ENCODE peak calls at places on chromosomes 3 and 15, in eight cellular contexts. One of them, this sample, is unnamed.

GRCh38 chr3:107660316-107660976 is 137.7 kb downstream of the BBX start:
- DNase-seq in stimulated activated CD4-positive, alpha-beta T cell treated with anti-CD3 and anti-CD28 coated beads, Interleukin-2, amount 100 ng/mL, for 48 hours: no peak
- DNase-seq in activated T-helper 9 cell treated with anti-CD3 and anti-CD28 coated beads, Interleukin-2, amount 50 U/mL, for 16 hours: no peak
- DNase-seq in stimulated activated naive B cell treated with anti-CD40 and anti-IgM and Interleukin-4, amounts not matched to agents 10 μg/mL and 1 μg/mL and 100 μg/mL, for 72 hours: no peak
- DNase-seq in gastrocnemius medialis: no peak
- DNase-seq in fibroblast of villous mesenchyme: peak
- DNase-seq in T-helper 1 cell: no peak
- DNase-seq in CD8-positive, alpha-beta T cell: no peak
- DNase-seq in this sample: no peak

GRCh38 chr3:29486087-29486486 is 205.2 kb downstream of the RBMS3 start:
- DNase-seq in activated T-helper 9 cell treated with anti-CD3 and anti-CD28 coated beads, Interleukin-2, amount 50 U/mL, for 16 hours: no peak
- DNase-seq in stimulated activated CD4-positive, alpha-beta T cell treated with anti-CD3 and anti-CD28 coated beads, Interleukin-2, amount 100 ng/mL, for 48 hours: no peak
- DNase-seq in T-helper 1 cell: no peak
- DNase-seq in gastrocnemius medialis: no peak
- DNase-seq in CD8-positive, alpha-beta T cell: no peak
- DNase-seq in stimulated activated naive B cell treated with anti-CD40 and anti-IgM and Interleukin-4, amounts not matched to agents 10 μg/mL and 1 μg/mL and 100 μg/mL, for 72 hours: no peak
- DNase-seq in fibroblast of villous mesenchyme: peak
- DNase-seq in this sample: peak

GRCh38 chr15:71151061-71151460 is 35.8 kb downstream of the THSD4 start:
- DNase-seq in T-helper 1 cell: no peak
- DNase-seq in CD8-positive, alpha-beta T cell: no peak
- DNase-seq in activated T-helper 9 cell treated with anti-CD3 and anti-CD28 coated beads, Interleukin-2, amount 50 U/mL, for 16 hours: no peak
- DNase-seq in fibroblast of villous mesenchyme: no peak
- DNase-seq in stimulated activated naive B cell treated with anti-CD40 and anti-IgM and Interleukin-4, amounts not matched to agents 10 μg/mL and 1 μg/mL and 100 μg/mL, for 72 hours: no peak
- DNase-seq in stimulated activated CD4-positive, alpha-beta T cell treated with anti-CD3 and anti-CD28 coated beads, Interleukin-2, amount 100 ng/mL, for 48 hours: no peak
- DNase-seq in gastrocnemius medialis: no peak
- DNase-seq in this sample: no peak

GRCh38 chr3:142022381-142022780 is 127.0 kb downstream of the TFDP2 start:
- DNase-seq in CD8-positive, alpha-beta T cell: no peak
- DNase-seq in stimulated activated CD4-positive, alpha-beta T cell treated with anti-CD3 and anti-CD28 coated beads, Interleukin-2, amount 100 ng/mL, for 48 hours: no peak
- DNase-seq in activated T-helper 9 cell treated with anti-CD3 and anti-CD28 coated beads, Interleukin-2, amount 50 U/mL, for 16 hours: no peak
- DNase-seq in gastrocnemius medialis: no peak
- DNase-seq in fibroblast of villous mesenchyme: peak
- DNase-seq in stimulated activated naive B cell treated with anti-CD40 and anti-IgM and Interleukin-4, amounts not matched to agents 10 μg/mL and 1 μg/mL and 100 μg/mL, for 72 hours: no peak
- DNase-seq in T-helper 1 cell: no peak
- DNase-seq in this sample: no peak

GRCh38 chr15:40415226-40415625 is 9.6 kb downstream of the IVD start:
- DNase-seq in stimulated activated CD4-positive, alpha-beta T cell treated with anti-CD3 and anti-CD28 coated beads, Interleukin-2, amount 100 ng/mL, for 48 hours: no peak
- DNase-seq in CD8-positive, alpha-beta T cell: no peak
- DNase-seq in gastrocnemius medialis: no peak
- DNase-seq in fibroblast of villous mesenchyme: no peak
- DNase-seq in activated T-helper 9 cell treated with anti-CD3 and anti-CD28 coated beads, Interleukin-2, amount 50 U/mL, for 16 hours: no peak
- DNase-seq in stimulated activated naive B cell treated with anti-CD40 and anti-IgM and Interleukin-4, amounts not matched to agents 10 μg/mL and 1 μg/mL and 100 μg/mL, for 72 hours: no peak
- DNase-seq in T-helper 1 cell: no peak
- DNase-seq in this sample: no peak

GRCh38 chr3:52428151-52429005 is 16.5 kb downstream of the SEMA3G start:
- DNase-seq in stimulated activated naive B cell treated with anti-CD40 and anti-IgM and Interleukin-4, amounts not matched to agents 10 μg/mL and 1 μg/mL and 100 μg/mL, for 72 hours: no peak
- DNase-seq in activated T-helper 9 cell treated with anti-CD3 and anti-CD28 coated beads, Interleukin-2, amount 50 U/mL, for 16 hours: no peak
- DNase-seq in T-helper 1 cell: no peak
- DNase-seq in CD8-positive, alpha-beta T cell: peak
- DNase-seq in gastrocnemius medialis: peak
- DNase-seq in fibroblast of villous mesenchyme: peak
- DNase-seq in stimulated activated CD4-positive, alpha-beta T cell treated with anti-CD3 and anti-CD28 coated beads, Interleukin-2, amount 100 ng/mL, for 48 hours: peak
- DNase-seq in this sample: peak

GRCh38 chr3:97713634-97714033 is 50.9 kb upstream of the ARL6 start:
- DNase-seq in activated T-helper 9 cell treated with anti-CD3 and anti-CD28 coated beads, Interleukin-2, amount 50 U/mL, for 16 hours: no peak
- DNase-seq in T-helper 1 cell: no peak
- DNase-seq in fibroblast of villous mesenchyme: no peak
- DNase-seq in gastrocnemius medialis: no peak
- DNase-seq in stimulated activated CD4-positive, alpha-beta T cell treated with anti-CD3 and anti-CD28 coated beads, Interleukin-2, amount 100 ng/mL, for 48 hours: no peak
- DNase-seq in CD8-positive, alpha-beta T cell: no peak
- DNase-seq in stimulated activated naive B cell treated with anti-CD40 and anti-IgM and Interleukin-4, amounts not matched to agents 10 μg/mL and 1 μg/mL and 100 μg/mL, for 72 hours: no peak
- DNase-seq in this sample: no peak

GRCh38 chr3:195352895-195353488 is 82.0 kb upstream of the XXYLT1 start:
- DNase-seq in fibroblast of villous mesenchyme: peak
- DNase-seq in stimulated activated CD4-positive, alpha-beta T cell treated with anti-CD3 and anti-CD28 coated beads, Interleukin-2, amount 100 ng/mL, for 48 hours: no peak
- DNase-seq in stimulated activated naive B cell treated with anti-CD40 and anti-IgM and Interleukin-4, amounts not matched to agents 10 μg/mL and 1 μg/mL and 100 μg/mL, for 72 hours: no peak
- DNase-seq in CD8-positive, alpha-beta T cell: no peak
- DNase-seq in gastrocnemius medialis: no peak
- DNase-seq in T-helper 1 cell: no peak
- DNase-seq in activated T-helper 9 cell treated with anti-CD3 and anti-CD28 coated beads, Interleukin-2, amount 50 U/mL, for 16 hours: no peak
- DNase-seq in this sample: no peak

GRCh38 chr3:36075491-36075890 is 304.8 kb upstream of the STAC start:
- DNase-seq in stimulated activated CD4-positive, alpha-beta T cell treated with anti-CD3 and anti-CD28 coated beads, Interleukin-2, amount 100 ng/mL, for 48 hours: no peak
- DNase-seq in gastrocnemius medialis: no peak
- DNase-seq in fibroblast of villous mesenchyme: no peak
- DNase-seq in stimulated activated naive B cell treated with anti-CD40 and anti-IgM and Interleukin-4, amounts not matched to agents 10 μg/mL and 1 μg/mL and 100 μg/mL, for 72 hours: no peak
- DNase-seq in activated T-helper 9 cell treated with anti-CD3 and anti-CD28 coated beads, Interleukin-2, amount 50 U/mL, for 16 hours: no peak
- DNase-seq in T-helper 1 cell: no peak
- DNase-seq in CD8-positive, alpha-beta T cell: no peak
- DNase-seq in this sample: no peak

GRCh38 chr3:194212869-194213320 is 76.9 kb downstream of the HES1 start:
- DNase-seq in activated T-helper 9 cell treated with anti-CD3 and anti-CD28 coated beads, Interleukin-2, amount 50 U/mL, for 16 hours: no peak
- DNase-seq in stimulated activated naive B cell treated with anti-CD40 and anti-IgM and Interleukin-4, amounts not matched to agents 10 μg/mL and 1 μg/mL and 100 μg/mL, for 72 hours: no peak
- DNase-seq in T-helper 1 cell: no peak
- DNase-seq in gastrocnemius medialis: no peak
- DNase-seq in CD8-positive, alpha-beta T cell: no peak
- DNase-seq in stimulated activated CD4-positive, alpha-beta T cell treated with anti-CD3 and anti-CD28 coated beads, Interleukin-2, amount 100 ng/mL, for 48 hours: no peak
- DNase-seq in fibroblast of villous mesenchyme: no peak
- DNase-seq in this sample: peak

GRCh38 chr3:113676252-113676651 is 20.2 kb downstream of the USF3 start:
- DNase-seq in stimulated activated CD4-positive, alpha-beta T cell treated with anti-CD3 and anti-CD28 coated beads, Interleukin-2, amount 100 ng/mL, for 48 hours: no peak
- DNase-seq in stimulated activated naive B cell treated with anti-CD40 and anti-IgM and Interleukin-4, amounts not matched to agents 10 μg/mL and 1 μg/mL and 100 μg/mL, for 72 hours: no peak
- DNase-seq in gastrocnemius medialis: no peak
- DNase-seq in CD8-positive, alpha-beta T cell: no peak
- DNase-seq in fibroblast of villous mesenchyme: no peak
- DNase-seq in activated T-helper 9 cell treated with anti-CD3 and anti-CD28 coated beads, Interleukin-2, amount 50 U/mL, for 16 hours: no peak
- DNase-seq in T-helper 1 cell: no peak
- DNase-seq in this sample: no peak

GRCh38 chr3:159929181-159929893 is 59.3 kb upstream of the IL12A start:
- DNase-seq in fibroblast of villous mesenchyme: peak
- DNase-seq in stimulated activated naive B cell treated with anti-CD40 and anti-IgM and Interleukin-4, amounts not matched to agents 10 μg/mL and 1 μg/mL and 100 μg/mL, for 72 hours: peak
- DNase-seq in T-helper 1 cell: no peak
- DNase-seq in CD8-positive, alpha-beta T cell: no peak
- DNase-seq in activated T-helper 9 cell treated with anti-CD3 and anti-CD28 coated beads, Interleukin-2, amount 50 U/mL, for 16 hours: no peak
- DNase-seq in stimulated activated CD4-positive, alpha-beta T cell treated with anti-CD3 and anti-CD28 coated beads, Interleukin-2, amount 100 ng/mL, for 48 hours: no peak
- DNase-seq in gastrocnemius medialis: no peak
- DNase-seq in this sample: no peak

GRCh38 chr3:65639444-65639843 is 399.3 kb downstream of the MAGI1 start:
- DNase-seq in activated T-helper 9 cell treated with anti-CD3 and anti-CD28 coated beads, Interleukin-2, amount 50 U/mL, for 16 hours: no peak
- DNase-seq in T-helper 1 cell: no peak
- DNase-seq in stimulated activated naive B cell treated with anti-CD40 and anti-IgM and Interleukin-4, amounts not matched to agents 10 μg/mL and 1 μg/mL and 100 μg/mL, for 72 hours: no peak
- DNase-seq in gastrocnemius medialis: no peak
- DNase-seq in CD8-positive, alpha-beta T cell: no peak
- DNase-seq in stimulated activated CD4-positive, alpha-beta T cell treated with anti-CD3 and anti-CD28 coated beads, Interleukin-2, amount 100 ng/mL, for 48 hours: no peak
- DNase-seq in fibroblast of villous mesenchyme: no peak
- DNase-seq in this sample: no peak

GRCh38 chr15:75230016-75230343 is 28.2 kb upstream of the GOLGA6C start:
- DNase-seq in fibroblast of villous mesenchyme: no peak
- DNase-seq in stimulated activated CD4-positive, alpha-beta T cell treated with anti-CD3 and anti-CD28 coated beads, Interleukin-2, amount 100 ng/mL, for 48 hours: no peak
- DNase-seq in CD8-positive, alpha-beta T cell: no peak
- DNase-seq in gastrocnemius medialis: no peak
- DNase-seq in T-helper 1 cell: no peak
- DNase-seq in stimulated activated naive B cell treated with anti-CD40 and anti-IgM and Interleukin-4, amounts not matched to agents 10 μg/mL and 1 μg/mL and 100 μg/mL, for 72 hours: no peak
- DNase-seq in activated T-helper 9 cell treated with anti-CD3 and anti-CD28 coated beads, Interleukin-2, amount 50 U/mL, for 16 hours: no peak
- DNase-seq in this sample: no peak

GRCh38 chr3:147392083-147392916 is 14.0 kb downstream of the ZIC4 start:
- DNase-seq in T-helper 1 cell: no peak
- DNase-seq in activated T-helper 9 cell treated with anti-CD3 and anti-CD28 coated beads, Interleukin-2, amount 50 U/mL, for 16 hours: no peak
- DNase-seq in stimulated activated naive B cell treated with anti-CD40 and anti-IgM and Interleukin-4, amounts not matched to agents 10 μg/mL and 1 μg/mL and 100 μg/mL, for 72 hours: no peak
- DNase-seq in stimulated activated CD4-positive, alpha-beta T cell treated with anti-CD3 and anti-CD28 coated beads, Interleukin-2, amount 100 ng/mL, for 48 hours: no peak
- DNase-seq in gastrocnemius medialis: peak
- DNase-seq in CD8-positive, alpha-beta T cell: no peak
- DNase-seq in fibroblast of villous mesenchyme: no peak
- DNase-seq in this sample: no peak

GRCh38 chr3:155753038-155753647 is 8.3 kb upstream of the PLCH1 start:
- DNase-seq in T-helper 1 cell: no peak
- DNase-seq in stimulated activated naive B cell treated with anti-CD40 and anti-IgM and Interleukin-4, amounts not matched to agents 10 μg/mL and 1 μg/mL and 100 μg/mL, for 72 hours: no peak
- DNase-seq in fibroblast of villous mesenchyme: peak
- DNase-seq in activated T-helper 9 cell treated with anti-CD3 and anti-CD28 coated beads, Interleukin-2, amount 50 U/mL, for 16 hours: no peak
- DNase-seq in gastrocnemius medialis: no peak
- DNase-seq in stimulated activated CD4-positive, alpha-beta T cell treated with anti-CD3 and anti-CD28 coated beads, Interleukin-2, amount 100 ng/mL, for 48 hours: no peak
- DNase-seq in CD8-positive, alpha-beta T cell: no peak
- DNase-seq in this sample: peak

GRCh38 chr3:46865034-46865507 is 1.8 kb upstream of the MYL3 start:
- DNase-seq in stimulated activated CD4-positive, alpha-beta T cell treated with anti-CD3 and anti-CD28 coated beads, Interleukin-2, amount 100 ng/mL, for 48 hours: no peak
- DNase-seq in gastrocnemius medialis: no peak
- DNase-seq in activated T-helper 9 cell treated with anti-CD3 and anti-CD28 coated beads, Interleukin-2, amount 50 U/mL, for 16 hours: no peak
- DNase-seq in fibroblast of villous mesenchyme: peak
- DNase-seq in stimulated activated naive B cell treated with anti-CD40 and anti-IgM and Interleukin-4, amounts not matched to agents 10 μg/mL and 1 μg/mL and 100 μg/mL, for 72 hours: no peak
- DNase-seq in CD8-positive, alpha-beta T cell: no peak
- DNase-seq in T-helper 1 cell: no peak
- DNase-seq in this sample: no peak

GRCh38 chr15:101528108-101528916 is 38.8 kb upstream of the PCSK6 start:
- DNase-seq in stimulated activated CD4-positive, alpha-beta T cell treated with anti-CD3 and anti-CD28 coated beads, Interleukin-2, amount 100 ng/mL, for 48 hours: no peak
- DNase-seq in activated T-helper 9 cell treated with anti-CD3 and anti-CD28 coated beads, Interleukin-2, amount 50 U/mL, for 16 hours: no peak
- DNase-seq in CD8-positive, alpha-beta T cell: no peak
- DNase-seq in T-helper 1 cell: no peak
- DNase-seq in stimulated activated naive B cell treated with anti-CD40 and anti-IgM and Interleukin-4, amounts not matched to agents 10 μg/mL and 1 μg/mL and 100 μg/mL, for 72 hours: no peak
- DNase-seq in fibroblast of villous mesenchyme: peak
- DNase-seq in gastrocnemius medialis: peak
- DNase-seq in this sample: no peak

GRCh38 chr3:178140491-178140890 is 395.7 kb upstream of the KCNMB2 start:
- DNase-seq in gastrocnemius medialis: no peak
- DNase-seq in fibroblast of villous mesenchyme: peak
- DNase-seq in CD8-positive, alpha-beta T cell: no peak
- DNase-seq in T-helper 1 cell: no peak
- DNase-seq in stimulated activated naive B cell treated with anti-CD40 and anti-IgM and Interleukin-4, amounts not matched to agents 10 μg/mL and 1 μg/mL and 100 μg/mL, for 72 hours: no peak
- DNase-seq in activated T-helper 9 cell treated with anti-CD3 and anti-CD28 coated beads, Interleukin-2, amount 50 U/mL, for 16 hours: no peak
- DNase-seq in stimulated activated CD4-positive, alpha-beta T cell treated with anti-CD3 and anti-CD28 coated beads, Interleukin-2, amount 100 ng/mL, for 48 hours: no peak
- DNase-seq in this sample: peak

GRCh38 chr3:188400494-188401243 is 246.7 kb downstream of the LPP start:
- DNase-seq in stimulated activated naive B cell treated with anti-CD40 and anti-IgM and Interleukin-4, amounts not matched to agents 10 μg/mL and 1 μg/mL and 100 μg/mL, for 72 hours: peak
- DNase-seq in CD8-positive, alpha-beta T cell: no peak
- DNase-seq in fibroblast of villous mesenchyme: no peak
- DNase-seq in T-helper 1 cell: no peak
- DNase-seq in activated T-helper 9 cell treated with anti-CD3 and anti-CD28 coated beads, Interleukin-2, amount 50 U/mL, for 16 hours: no peak
- DNase-seq in gastrocnemius medialis: no peak
- DNase-seq in stimulated activated CD4-positive, alpha-beta T cell treated with anti-CD3 and anti-CD28 coated beads, Interleukin-2, amount 100 ng/mL, for 48 hours: no peak
- DNase-seq in this sample: no peak

GRCh38 chr3:141625506-141625905 is 112.6 kb upstream of the RNF7 start:
- DNase-seq in stimulated activated CD4-positive, alpha-beta T cell treated with anti-CD3 and anti-CD28 coated beads, Interleukin-2, amount 100 ng/mL, for 48 hours: no peak
- DNase-seq in gastrocnemius medialis: no peak
- DNase-seq in T-helper 1 cell: no peak
- DNase-seq in stimulated activated naive B cell treated with anti-CD40 and anti-IgM and Interleukin-4, amounts not matched to agents 10 μg/mL and 1 μg/mL and 100 μg/mL, for 72 hours: no peak
- DNase-seq in fibroblast of villous mesenchyme: no peak
- DNase-seq in CD8-positive, alpha-beta T cell: no peak
- DNase-seq in activated T-helper 9 cell treated with anti-CD3 and anti-CD28 coated beads, Interleukin-2, amount 50 U/mL, for 16 hours: no peak
- DNase-seq in this sample: no peak

GRCh38 chr3:55006277-55006676 is 78.4 kb upstream of the LRTM1 start:
- DNase-seq in activated T-helper 9 cell treated with anti-CD3 and anti-CD28 coated beads, Interleukin-2, amount 50 U/mL, for 16 hours: no peak
- DNase-seq in CD8-positive, alpha-beta T cell: no peak
- DNase-seq in T-helper 1 cell: no peak
- DNase-seq in stimulated activated naive B cell treated with anti-CD40 and anti-IgM and Interleukin-4, amounts not matched to agents 10 μg/mL and 1 μg/mL and 100 μg/mL, for 72 hours: no peak
- DNase-seq in stimulated activated CD4-positive, alpha-beta T cell treated with anti-CD3 and anti-CD28 coated beads, Interleukin-2, amount 100 ng/mL, for 48 hours: no peak
- DNase-seq in fibroblast of villous mesenchyme: peak
- DNase-seq in gastrocnemius medialis: no peak
- DNase-seq in this sample: no peak

GRCh38 chr3:120568624-120569023 is 27.5 kb upstream of the NDUFB4 start:
- DNase-seq in stimulated activated CD4-positive, alpha-beta T cell treated with anti-CD3 and anti-CD28 coated beads, Interleukin-2, amount 100 ng/mL, for 48 hours: no peak
- DNase-seq in T-helper 1 cell: no peak
- DNase-seq in gastrocnemius medialis: no peak
- DNase-seq in stimulated activated naive B cell treated with anti-CD40 and anti-IgM and Interleukin-4, amounts not matched to agents 10 μg/mL and 1 μg/mL and 100 μg/mL, for 72 hours: no peak
- DNase-seq in CD8-positive, alpha-beta T cell: no peak
- DNase-seq in fibroblast of villous mesenchyme: peak
- DNase-seq in activated T-helper 9 cell treated with anti-CD3 and anti-CD28 coated beads, Interleukin-2, amount 50 U/mL, for 16 hours: no peak
- DNase-seq in this sample: no peak

GRCh38 chr3:89697321-89697916 is 590.0 kb downstream of the EPHA3 start:
- DNase-seq in fibroblast of villous mesenchyme: no peak
- DNase-seq in T-helper 1 cell: no peak
- DNase-seq in stimulated activated naive B cell treated with anti-CD40 and anti-IgM and Interleukin-4, amounts not matched to agents 10 μg/mL and 1 μg/mL and 100 μg/mL, for 72 hours: no peak
- DNase-seq in activated T-helper 9 cell treated with anti-CD3 and anti-CD28 coated beads, Interleukin-2, amount 50 U/mL, for 16 hours: no peak
- DNase-seq in gastrocnemius medialis: no peak
- DNase-seq in CD8-positive, alpha-beta T cell: no peak
- DNase-seq in stimulated activated CD4-positive, alpha-beta T cell treated with anti-CD3 and anti-CD28 coated beads, Interleukin-2, amount 100 ng/mL, for 48 hours: no peak
- DNase-seq in this sample: no peak

GRCh38 chr15:97037080-97037479 is 706.6 kb downstream of the NR2F2 start:
- DNase-seq in gastrocnemius medialis: no peak
- DNase-seq in T-helper 1 cell: no peak
- DNase-seq in CD8-positive, alpha-beta T cell: no peak
- DNase-seq in activated T-helper 9 cell treated with anti-CD3 and anti-CD28 coated beads, Interleukin-2, amount 50 U/mL, for 16 hours: no peak
- DNase-seq in fibroblast of villous mesenchyme: no peak
- DNase-seq in stimulated activated naive B cell treated with anti-CD40 and anti-IgM and Interleukin-4, amounts not matched to agents 10 μg/mL and 1 μg/mL and 100 μg/mL, for 72 hours: no peak
- DNase-seq in stimulated activated CD4-positive, alpha-beta T cell treated with anti-CD3 and anti-CD28 coated beads, Interleukin-2, amount 100 ng/mL, for 48 hours: no peak
- DNase-seq in this sample: no peak

GRCh38 chr15:65044724-65045481 is at the start of gene SLC51B:
- DNase-seq in gastrocnemius medialis: no peak
- DNase-seq in CD8-positive, alpha-beta T cell: no peak
- DNase-seq in stimulated activated CD4-positive, alpha-beta T cell treated with anti-CD3 and anti-CD28 coated beads, Interleukin-2, amount 100 ng/mL, for 48 hours: no peak
- DNase-seq in T-helper 1 cell: no peak
- DNase-seq in stimulated activated naive B cell treated with anti-CD40 and anti-IgM and Interleukin-4, amounts not matched to agents 10 μg/mL and 1 μg/mL and 100 μg/mL, for 72 hours: no peak
- DNase-seq in fibroblast of villous mesenchyme: peak
- DNase-seq in activated T-helper 9 cell treated with anti-CD3 and anti-CD28 coated beads, Interleukin-2, amount 50 U/mL, for 16 hours: no peak
- DNase-seq in this sample: no peak

GRCh38 chr3:184460276-184460675 is 80.4 kb downstream of the CHRD start:
- DNase-seq in fibroblast of villous mesenchyme: no peak
- DNase-seq in activated T-helper 9 cell treated with anti-CD3 and anti-CD28 coated beads, Interleukin-2, amount 50 U/mL, for 16 hours: no peak
- DNase-seq in T-helper 1 cell: no peak
- DNase-seq in gastrocnemius medialis: no peak
- DNase-seq in stimulated activated naive B cell treated with anti-CD40 and anti-IgM and Interleukin-4, amounts not matched to agents 10 μg/mL and 1 μg/mL and 100 μg/mL, for 72 hours: no peak
- DNase-seq in stimulated activated CD4-positive, alpha-beta T cell treated with anti-CD3 and anti-CD28 coated beads, Interleukin-2, amount 100 ng/mL, for 48 hours: no peak
- DNase-seq in CD8-positive, alpha-beta T cell: no peak
- DNase-seq in this sample: no peak

GRCh38 chr15:63339836-63340235 is 41.8 kb downstream of the CA12 start:
- DNase-seq in CD8-positive, alpha-beta T cell: no peak
- DNase-seq in fibroblast of villous mesenchyme: no peak
- DNase-seq in stimulated activated CD4-positive, alpha-beta T cell treated with anti-CD3 and anti-CD28 coated beads, Interleukin-2, amount 100 ng/mL, for 48 hours: no peak
- DNase-seq in activated T-helper 9 cell treated with anti-CD3 and anti-CD28 coated beads, Interleukin-2, amount 50 U/mL, for 16 hours: no peak
- DNase-seq in gastrocnemius medialis: no peak
- DNase-seq in stimulated activated naive B cell treated with anti-CD40 and anti-IgM and Interleukin-4, amounts not matched to agents 10 μg/mL and 1 μg/mL and 100 μg/mL, for 72 hours: no peak
- DNase-seq in T-helper 1 cell: no peak
- DNase-seq in this sample: no peak